ENCODE peak calls at places on chromosomes 2 and 18, in five cellular contexts. S is H9, B is Karpas-422, E is SK-N-SH, Q is IMR-90. A is an unnamed sample. For H3K4me1, the result is how much of the 10 kb centered on the place peaks cover.

GRCh38 chr2:54534625-54535024 is 78.5 kb downstream of the SPTBN1 start:
- DNase-seq in B (no peak), Q (no peak), S (no peak), E (no peak), A (no peak)

GRCh38 chr2:95279435-95280035 is 5.3 kb downstream of the PROM2 start:
- DNase-seq in B (no peak), S (no peak), E (no peak), Q (no peak), A (no peak)

GRCh38 chr18:34730774-34731173 is 20.7 kb downstream of the DTNA start:
- DNase-seq in B (no peak), E (no peak), S (no peak), Q (no peak), A (no peak)

GRCh38 chr2:141703506-141703905 is 427.3 kb downstream of the LRP1B start:
- DNase-seq in S (no peak), B (no peak), E (no peak), Q (no peak), A (no peak)

GRCh38 chr2:122007577-122007976 is 252.1 kb downstream of the TSN start:
- DNase-seq in B (no peak), Q (no peak), S (no peak), E (no peak), A (no peak)

GRCh38 chr18:52322307-52322706 is 17.7 kb upstream of the DCC start:
- DNase-seq in E (no peak), Q (no peak), S (no peak), B (no peak), A (no peak)

GRCh38 chr2:16709769-16710168 is 44.1 kb upstream of the CYRIA start:
- DNase-seq in B (no peak), Q (no peak), E (no peak), S (no peak), A (no peak)

GRCh38 chr2:181459646-181460045 is 2.5 kb downstream of the ITGA4 start:
- DNase-seq in Q (peak), B (peak), E (no peak), S (no peak), A (no peak)

GRCh38 chr2:73987948-73988700 is 3.4 kb downstream of the TET3 start:
- DNase-seq in E (peak), S (no peak), Q (no peak), B (no peak), A (no peak)

GRCh38 chr2:84527137-84528129 is 11.1 kb downstream of the DNAH6 start:
- DNase-seq in Q (no peak), B (no peak), E (no peak), S (no peak), A (peak)

GRCh38 chr2:230234845-230235244 is 9.3 kb downstream of the SP140 start:
- DNase-seq in B (no peak), Q (peak), E (no peak), S (no peak), A (no peak)

GRCh38 chr2:176088048-176088936 is 4.2 kb upstream of the HOXD13 start:
- DNase-seq in E (peak), B (peak), Q (peak), S (peak), A (peak)

GRCh38 chr2:189581354-189582139 is 961 bp upstream of the SLC40A1 start:
- DNase-seq in B (no peak), S (peak), E (peak), Q (no peak), A (peak)

GRCh38 chr18:50678651-50679415 is 118.9 kb downstream of the MAPK4 start:
- DNase-seq in B (no peak), Q (no peak), E (no peak), S (no peak), A (no peak)

GRCh38 chr2:9236867-9237266 is 30.3 kb downstream of the ASAP2 start:
- DNase-seq in B (no peak), Q (no peak), E (no peak), S (no peak), A (no peak)

GRCh38 chr2:213246665-213247281 is 37.5 kb upstream of the SPAG16 start:
- DNase-seq in S (no peak), B (peak), E (peak), Q (peak), A (peak)

GRCh38 chr2:10530607-10531239 is 82.6 kb upstream of the ODC1 start:
- DNase-seq in E (peak), S (no peak), B (no peak), Q (no peak), A (no peak)

GRCh38 chr2:73516033-73516432 is 126.2 kb downstream of the NAT8 start:
- DNase-seq in Q (peak), E (no peak), B (peak), S (no peak), A (no peak)

GRCh38 chr2:126828051-126828450 is 70.6 kb upstream of the TEX51 start:
- DNase-seq in Q (no peak), S (no peak), B (no peak), E (no peak), A (no peak)

GRCh38 chr2:217905395-217905794 is 97.4 kb downstream of the TNS1 start:
- DNase-seq in B (no peak), E (no peak), S (no peak), Q (no peak), A (no peak)

GRCh38 chr18:78603102-78603501 is 376.5 kb upstream of the SALL3 start:
- DNase-seq in S (no peak), E (no peak), B (no peak), Q (no peak), A (no peak)

GRCh38 chr18:50622865-50623393 is 63.0 kb downstream of the MAPK4 start:
- DNase-seq in S (no peak), Q (no peak), E (no peak), B (no peak), A (no peak)

GRCh38 chr2:168310580-168310979 is 63.2 kb upstream of the STK39 start:
- DNase-seq in S (no peak), E (no peak), B (no peak), Q (no peak), A (no peak)

GRCh38 chr2:67455219-67456142 is 58.3 kb downstream of the ETAA1 start:
- DNase-seq in Q (no peak), E (no peak), S (no peak), B (no peak), A (no peak)

GRCh38 chr2:222423632-222424280 is 587 bp upstream of the SGPP2 start:
- DNase-seq in S (peak), Q (no peak), E (no peak), B (no peak), A (no peak)

GRCh38 chr2:200786826-200787225 is 24.9 kb upstream of the BZW1 start:
- DNase-seq in S (no peak), B (no peak), Q (peak), E (no peak), A (peak)

GRCh38 chr2:187878096-187878495 is 323.9 kb upstream of the TFPI start:
- DNase-seq in B (peak), Q (no peak), E (no peak), S (no peak), A (no peak)

GRCh38 chr2:48558436-48558835 is 28.5 kb downstream of the STON1 start:
- DNase-seq in B (no peak), Q (no peak), E (no peak), S (no peak), A (no peak)

GRCh38 chr2:206989306-206989705 is 50.0 kb downstream of the CPO start:
- DNase-seq in B (peak), E (peak), Q (no peak), S (peak), A (peak)

GRCh38 chr2:43407826-43408783 is 181.7 kb upstream of the ZFP36L2 start:
- DNase-seq in S (no peak), Q (peak), E (no peak), B (peak), A (no peak)

GRCh38 chr2:148927010-148927409 is 52.0 kb downstream of the KIF5C start:
- DNase-seq in B (peak), E (no peak), S (no peak), Q (no peak), A (peak)

GRCh38 chr2:201908901-201909300 is 102.6 kb downstream of the CDK15 start:
- DNase-seq in E (no peak), Q (peak), B (no peak), S (no peak), A (no peak)
- H3K4me1 ChIP-seq in E (under half), Q (under half), B (half or more), S (under half), A (under half)

DNA sequence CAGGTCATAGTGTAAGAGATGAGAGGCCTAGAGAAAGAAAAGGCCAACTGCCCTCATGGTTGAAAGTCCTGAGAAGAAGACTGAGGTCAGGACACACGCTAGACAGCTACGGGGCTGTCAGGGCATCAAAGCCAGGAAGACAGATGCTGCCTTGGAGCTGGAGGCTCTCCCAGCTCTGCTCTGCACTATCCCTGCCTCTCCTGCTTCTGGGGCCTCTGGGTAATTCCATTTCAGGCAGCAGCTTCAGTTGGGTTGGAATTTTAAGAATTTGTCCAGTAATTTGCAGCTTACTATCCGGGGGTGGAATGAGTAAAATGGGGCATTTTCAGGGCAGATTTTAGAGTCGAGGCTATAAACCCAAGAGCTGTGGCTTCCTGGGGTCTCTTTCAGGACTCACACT is 76.2 kb upstream of the CTAGE1 start:
- DNase-seq in B (no peak), S (no peak), E (no peak), Q (peak), A (no peak)
- H3K27ac ChIP-seq in B (no peak), S (no peak), E (no peak), Q (peak), A (no peak)

GRCh38 chr18:72160504-72161445 is 383.4 kb downstream of the CBLN2 start:
- DNase-seq in B (no peak), Q (no peak), S (no peak), E (no peak), A (no peak)
- H3K9ac ChIP-seq in B (no peak), Q (no peak), S (no peak), E (no peak), A (no peak)

DNA sequence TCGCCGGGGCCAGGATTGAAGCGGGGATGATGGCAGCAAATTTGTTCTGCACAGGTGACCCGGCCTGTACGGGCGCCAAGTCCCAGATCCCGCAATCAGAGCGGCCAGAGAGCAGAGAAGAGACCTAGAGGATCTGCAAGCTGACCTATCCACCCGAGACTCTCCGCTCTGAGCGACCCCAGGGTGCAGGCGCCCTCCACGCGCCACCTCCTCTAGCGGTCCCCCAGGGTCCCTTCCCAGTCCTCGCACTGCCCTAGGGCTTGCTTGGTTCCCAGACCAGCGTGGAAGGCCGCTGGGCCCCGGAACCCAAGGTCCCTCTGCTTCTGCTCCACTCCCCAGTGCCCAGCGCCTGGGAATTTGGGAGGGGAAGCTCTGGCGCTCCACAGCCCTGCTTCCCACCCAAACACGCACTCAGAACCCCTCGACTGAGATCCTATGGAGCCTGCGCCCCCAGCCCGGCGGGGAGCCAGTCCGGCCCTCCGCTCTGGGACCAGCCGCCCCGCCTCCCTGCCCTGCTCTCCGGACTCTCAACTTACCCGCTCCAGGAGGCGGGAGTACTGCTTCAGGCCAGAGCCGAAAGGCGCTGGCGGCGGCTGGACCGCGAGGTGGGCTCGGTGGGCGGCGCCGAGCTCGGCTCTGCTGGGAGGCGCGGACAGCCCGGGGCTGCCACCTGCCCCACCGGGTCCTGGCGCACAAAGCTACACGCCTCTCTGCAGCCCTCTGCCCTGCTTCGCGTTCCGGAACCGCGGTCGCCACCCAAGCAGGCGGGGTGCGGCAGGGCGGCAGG is 3.0 kb upstream of the SIX3 start:
- DNase-seq in S (peak), Q (no peak), B (no peak), E (peak), A (no peak)
- H3K4me1 ChIP-seq in S (under half), Q (under half), B (under half), E (under half), A (under half)

DNA sequence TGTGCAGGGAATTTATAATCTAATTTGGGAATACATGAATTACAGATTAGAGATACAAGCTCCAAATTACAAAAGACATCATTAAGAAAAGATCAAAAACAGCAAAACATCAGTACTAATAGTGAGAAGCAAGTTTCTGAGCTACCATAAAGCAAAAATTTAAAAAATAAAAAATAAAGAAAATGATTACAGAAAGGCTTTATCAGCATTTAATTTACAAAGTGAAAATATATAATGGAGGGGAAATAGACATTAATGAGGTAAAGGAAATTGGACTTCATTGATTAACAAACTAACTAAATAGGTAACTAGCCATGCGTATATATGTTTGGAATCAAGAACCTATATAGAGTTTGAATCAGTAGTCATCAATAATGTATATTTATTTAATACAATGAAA is 712.9 kb upstream of the DDX18 start:
- DNase-seq in E (no peak), Q (no peak), S (no peak), B (no peak), A (no peak)
- H3K27ac ChIP-seq in E (no peak), Q (no peak), S (no peak), B (no peak), A (no peak)

A was measured in colonic mucosa.